ENCODE peak calls at places on chromosomes 3 and 15, in eight cellular contexts. Q is OCI-LY7, M is adrenal gland, Y is lower lobe of right lung, D is body of pancreas, U is heart right ventricle, K is neural crest cell, I is psoas muscle. L is an unnamed sample.

GRCh38 chr15:86650084-86650483 is 570.4 kb downstream of the AGBL1 start:
- DNase-seq in Q (peak; percentile 61), M (no peak), Y (no peak), D (peak; percentile 26), U (no peak), K (no peak), I (no peak), L (no peak)

GRCh38 chr15:34337557-34338306 is at the start of gene SLC12A6:
- DNase-seq in Q (peak; percentile 90), M (peak; percentile 91), Y (peak; percentile 95), D (peak; percentile 92), U (peak; percentile 89), K (peak; percentile 86), I (peak; percentile 96), L (peak; percentile 93)

GRCh38 chr15:55897560-55898336 is 95.7 kb downstream of the NEDD4 start:
- DNase-seq in Q (peak; percentile 14), M (peak; percentile 64), Y (no peak), D (peak; percentile 47), U (peak; percentile 54), K (peak; percentile 55), I (peak; percentile 63), L (peak; percentile 32)

GRCh38 chr15:42984534-42985034 is 64.0 kb upstream of the TTBK2 start:
- DNase-seq in Q (no peak), M (no peak), Y (no peak), D (no peak), U (no peak), K (no peak), I (no peak), L (no peak)

GRCh38 chr3:61774279-61774890 is 213.0 kb downstream of the PTPRG start:
- DNase-seq in Q (no peak), M (no peak), Y (no peak), D (no peak), U (no peak), K (no peak), I (no peak), L (no peak)

GRCh38 chr3:179066058-179066457 is 5.6 kb downstream of the ZMAT3 start:
- DNase-seq in Q (no peak), M (no peak), Y (no peak), D (no peak), U (no peak), K (no peak), I (no peak), L (peak; percentile 38)

GRCh38 chr15:55348281-55348778 is 29.3 kb downstream of the PIGB start:
- DNase-seq in Q (no peak), M (no peak), Y (no peak), D (no peak), U (no peak), K (no peak), I (no peak), L (no peak)

GRCh38 chr3:153396581-153396980 is 234.6 kb downstream of the RAP2B start:
- DNase-seq in Q (no peak), M (no peak), Y (no peak), D (no peak), U (no peak), K (no peak), I (no peak), L (no peak)

GRCh38 chr3:72721696-72722381 is 126.4 kb downstream of the SHQ1 start:
- DNase-seq in Q (no peak), M (no peak), Y (no peak), D (no peak), U (no peak), K (no peak), I (no peak), L (no peak)

GRCh38 chr3:157785071-157785826 is 282.0 kb upstream of the VEPH1 start:
- DNase-seq in Q (no peak), M (peak; percentile 28), Y (no peak), D (no peak), U (no peak), K (no peak), I (no peak), L (no peak)

GRCh38 chr3:140093742-140094141 is 158.8 kb downstream of the CLSTN2 start:
- DNase-seq in Q (no peak), M (peak; percentile 84), Y (no peak), D (peak; percentile 90), U (peak; percentile 81), K (no peak), I (peak; percentile 59), L (no peak)

GRCh38 chr3:151460774-151461450 is at the start of gene IGSF10:
- DNase-seq in Q (no peak), M (peak; percentile 59), Y (peak; percentile 57), D (peak; percentile 39), U (no peak), K (peak; percentile 14), I (no peak), L (no peak)

GRCh38 chr3:184240384-184241140 is 8.2 kb downstream of the ALG3 start:
- DNase-seq in Q (peak; percentile 31), M (no peak), Y (peak; percentile 43), D (no peak), U (no peak), K (no peak), I (no peak), L (peak; percentile 26)

GRCh38 chr3:14451844-14452533 is 49.6 kb downstream of the SLC6A6 start:
- DNase-seq in Q (no peak), M (peak; percentile 90), Y (no peak), D (peak; percentile 57), U (peak; percentile 70), K (no peak), I (peak; percentile 91), L (no peak)

GRCh38 chr3:49871536-49872157 is 1.9 kb upstream of the CAMKV start:
- DNase-seq in Q (no peak), M (no peak), Y (no peak), D (no peak), U (no peak), K (no peak), I (no peak), L (no peak)

GRCh38 chr15:75532413-75533250 is 46.5 kb downstream of the PTPN9 start:
- DNase-seq in Q (peak; percentile 16), M (peak; percentile 67), Y (no peak), D (peak; percentile 59), U (peak; percentile 85), K (peak; percentile 45), I (peak; percentile 76), L (no peak)

GRCh38 chr15:93955197-93955596 is 276.2 kb upstream of the MCTP2 start:
- DNase-seq in Q (no peak), M (no peak), Y (no peak), D (no peak), U (no peak), K (no peak), I (no peak), L (no peak)

DNA sequence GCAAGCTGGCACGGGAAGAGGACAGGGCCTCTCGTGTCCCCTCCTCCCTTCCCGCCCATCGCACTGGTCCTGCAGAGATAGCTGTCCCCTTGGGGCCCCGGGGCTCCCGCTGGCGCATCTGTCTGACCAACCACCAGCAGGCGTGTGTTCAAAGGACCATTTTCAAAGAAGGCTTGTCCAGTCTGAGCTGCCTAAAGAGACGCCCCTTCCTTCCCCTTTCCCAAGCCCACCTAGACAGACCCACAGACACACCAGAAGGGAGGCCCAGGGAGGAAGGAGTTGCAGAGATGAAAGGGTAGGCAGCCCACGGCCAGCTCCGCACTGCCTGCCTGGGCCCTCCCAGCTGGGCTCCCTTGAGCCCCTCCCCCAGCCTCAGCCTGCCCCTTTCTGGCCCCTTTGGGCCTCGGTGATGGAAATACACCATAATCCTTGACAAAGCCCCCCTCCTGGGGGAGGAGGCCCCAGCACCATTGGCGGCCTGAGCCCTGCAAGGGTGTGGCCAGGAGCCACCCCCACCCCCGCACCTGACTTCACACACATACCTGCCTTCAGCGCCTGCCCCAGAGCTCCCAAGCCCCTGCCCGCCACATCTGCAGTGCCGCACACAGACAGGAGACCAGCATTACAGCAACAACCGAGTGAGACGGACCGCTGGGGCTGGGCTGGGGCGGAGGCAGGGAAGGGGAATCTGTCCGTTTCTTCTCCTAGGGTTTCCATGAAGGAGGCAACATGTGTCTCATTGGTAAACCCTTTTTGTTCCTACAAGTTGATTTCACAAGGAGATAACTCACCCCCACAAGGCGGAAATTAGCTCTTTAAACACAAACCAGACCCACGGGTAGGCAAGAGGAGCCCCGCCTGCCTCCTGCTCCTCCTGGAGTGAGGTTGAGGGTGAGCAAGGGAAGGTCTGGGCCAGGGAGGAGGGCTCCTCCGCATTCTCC is at the start of gene STRA6:
- DNase-seq in Q (no peak), M (no peak), Y (no peak), D (no peak), U (no peak), K (peak; percentile 70), I (no peak), L (no peak)
- TF ChIP-seq CTCF in Q (no peak), M (no peak), Y (no peak), D (no peak), U (no peak), K (no peak), I (no peak), L (no peak)

DNA sequence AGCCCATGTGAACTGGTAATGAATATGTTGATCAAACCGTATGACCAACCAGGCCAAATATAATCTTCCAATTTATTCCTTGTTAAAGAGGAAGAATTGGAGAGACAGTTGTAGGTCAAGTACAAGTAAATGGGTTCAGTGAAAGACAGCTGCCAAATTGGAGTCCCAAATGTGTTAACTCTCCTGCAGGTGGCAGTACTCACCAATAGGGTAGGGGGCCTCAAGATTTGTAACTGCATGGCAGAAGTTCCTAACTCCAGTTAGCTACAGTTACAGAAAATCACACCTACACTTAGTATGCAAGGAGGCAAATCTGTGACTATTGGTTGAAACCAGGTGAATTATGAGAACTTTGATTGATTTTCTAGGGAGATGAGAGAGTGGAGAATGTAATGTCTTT is 278.0 kb downstream of the ZBBX start:
- DNase-seq in Q (peak; percentile 6), M (no peak), Y (no peak), D (no peak), U (no peak), K (no peak), I (no peak), L (no peak)
- TF ChIP-seq CTCF in Q (peak; percentile 65), M (no peak), Y (no peak), D (peak; percentile 50), U (no peak), K (peak; percentile 30), I (peak; percentile 6), L (no peak)

GRCh38 chr3:170180952-170181876 is at the start of gene PHC3:
- DNase-seq in Q (peak; percentile 94), M (peak; percentile 94), Y (peak; percentile 93), D (peak; percentile 93), U (peak; percentile 95), K (peak; percentile 86), I (peak; percentile 96), L (peak; percentile 97)
- TF ChIP-seq CTCF in Q (peak; percentile 51), M (peak; percentile 11), Y (peak; percentile 28), D (peak; percentile 29), U (peak; percentile 7), K (no peak), I (peak; percentile 15), L (peak; percentile 11)

GRCh38 chr15:62961134-62961533 is 81.4 kb upstream of the TPM1 start:
- DNase-seq in Q (no peak), M (no peak), Y (no peak), D (no peak), U (no peak), K (no peak), I (no peak), L (no peak)
- TF ChIP-seq CTCF in Q (no peak), M (no peak), Y (no peak), D (no peak), U (no peak), K (no peak), I (no peak), L (no peak)

DNA sequence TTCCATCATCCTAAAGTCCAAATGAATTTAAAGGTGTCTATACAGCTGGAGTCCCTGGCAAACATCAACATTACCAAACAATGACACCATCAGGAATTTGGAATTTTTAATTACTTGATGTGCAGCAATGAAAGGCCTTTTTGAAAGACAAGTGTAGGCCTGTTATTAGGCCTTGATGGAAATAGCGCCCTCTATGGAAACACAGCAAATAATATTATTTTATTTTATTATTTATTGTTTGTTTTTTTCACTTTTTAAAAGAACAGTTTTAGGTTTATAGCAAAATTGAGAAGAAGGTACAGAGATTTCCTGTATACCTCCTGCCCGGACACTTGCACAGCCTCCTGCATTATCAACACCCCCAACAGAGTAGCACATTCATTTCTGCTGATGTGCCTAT is 18.1 kb upstream of the OR5AC2 start:
- DNase-seq in Q (no peak), M (no peak), Y (no peak), D (no peak), U (no peak), K (no peak), I (no peak), L (no peak)
- TF ChIP-seq CTCF in Q (peak; percentile 66), M (no peak), Y (no peak), D (no peak), U (no peak), K (peak; percentile 32), I (no peak), L (no peak)

L was measured in GM10248.